ENCODE peak calls at places on chromosomes 12 and 14, in seven cellular contexts. One of them, this sample, is unnamed.

GRCh38 chr14:101501341-101501740 is 60.0 kb upstream of the DIO3 start:
- DNase-seq in lower leg skin: peak; percentile 25
- DNase-seq in memory B cell: no peak
- DNase-seq in sciatic nerve: peak; percentile 45
- DNase-seq in OCI-LY7: no peak
- DNase-seq in fibroblast of mammary gland: no peak
- DNase-seq in left ventricle myocardium inferior: no peak
- DNase-seq in this sample: no peak

GRCh38 chr12:65282840-65283239 is 4.4 kb downstream of the MSRB3 start:
- DNase-seq in left ventricle myocardium inferior: no peak
- DNase-seq in OCI-LY7: no peak
- DNase-seq in fibroblast of mammary gland: no peak
- DNase-seq in memory B cell: no peak
- DNase-seq in lower leg skin: no peak
- DNase-seq in sciatic nerve: no peak
- DNase-seq in this sample: no peak

GRCh38 chr12:104321949-104322348 is 18.4 kb downstream of the EID3 start:
- DNase-seq in left ventricle myocardium inferior: no peak
- DNase-seq in OCI-LY7: no peak
- DNase-seq in memory B cell: no peak
- DNase-seq in lower leg skin: no peak
- DNase-seq in sciatic nerve: no peak
- DNase-seq in fibroblast of mammary gland: no peak
- DNase-seq in this sample: no peak

GRCh38 chr14:103207038-103207403 is 83.8 kb downstream of the TNFAIP2 start:
- DNase-seq in sciatic nerve: peak; percentile 89
- DNase-seq in OCI-LY7: no peak
- DNase-seq in left ventricle myocardium inferior: peak; percentile 91
- DNase-seq in fibroblast of mammary gland: peak; percentile 36
- DNase-seq in lower leg skin: peak; percentile 97
- DNase-seq in memory B cell: no peak
- DNase-seq in this sample: peak; percentile 91

GRCh38 chr12:111788178-111788654 is 21.5 kb downstream of the ALDH2 start:
- DNase-seq in memory B cell: no peak
- DNase-seq in lower leg skin: no peak
- DNase-seq in sciatic nerve: no peak
- DNase-seq in OCI-LY7: peak; percentile 66
- DNase-seq in left ventricle myocardium inferior: peak; percentile 28
- DNase-seq in fibroblast of mammary gland: peak; percentile 52
- DNase-seq in this sample: peak; percentile 50

GRCh38 chr14:73787760-73788508 is 63.7 kb upstream of the PTGR2 start:
- DNase-seq in sciatic nerve: no peak
- DNase-seq in memory B cell: no peak
- DNase-seq in left ventricle myocardium inferior: no peak
- DNase-seq in fibroblast of mammary gland: peak; percentile 77
- DNase-seq in OCI-LY7: peak; percentile 41
- DNase-seq in lower leg skin: no peak
- DNase-seq in this sample: no peak

GRCh38 chr12:26854028-26854387 is 21.0 kb upstream of the ITPR2 start:
- DNase-seq in left ventricle myocardium inferior: no peak
- DNase-seq in fibroblast of mammary gland: no peak
- DNase-seq in OCI-LY7: no peak
- DNase-seq in lower leg skin: no peak
- DNase-seq in memory B cell: no peak
- DNase-seq in sciatic nerve: no peak
- DNase-seq in this sample: no peak

GRCh38 chr12:9381619-9382018 is 173.4 kb upstream of the PZP start:
- DNase-seq in sciatic nerve: no peak
- DNase-seq in left ventricle myocardium inferior: no peak
- DNase-seq in fibroblast of mammary gland: no peak
- DNase-seq in memory B cell: no peak
- DNase-seq in lower leg skin: no peak
- DNase-seq in OCI-LY7: no peak
- DNase-seq in this sample: no peak

GRCh38 chr12:25311501-25311900 is 60.8 kb upstream of the KRAS start:
- DNase-seq in fibroblast of mammary gland: peak; percentile 12
- DNase-seq in left ventricle myocardium inferior: no peak
- DNase-seq in OCI-LY7: no peak
- DNase-seq in sciatic nerve: no peak
- DNase-seq in memory B cell: no peak
- DNase-seq in lower leg skin: no peak
- DNase-seq in this sample: no peak

GRCh38 chr14:94307410-94307992 is 14.4 kb upstream of the SERPINA10 start:
- DNase-seq in left ventricle myocardium inferior: no peak
- DNase-seq in OCI-LY7: no peak
- DNase-seq in fibroblast of mammary gland: peak; percentile 36
- DNase-seq in sciatic nerve: no peak
- DNase-seq in memory B cell: no peak
- DNase-seq in lower leg skin: no peak
- DNase-seq in this sample: no peak

GRCh38 chr12:121138284-121138683 is 5.6 kb downstream of the P2RX7 start:
- DNase-seq in sciatic nerve: no peak
- DNase-seq in OCI-LY7: no peak
- DNase-seq in fibroblast of mammary gland: no peak
- DNase-seq in memory B cell: no peak
- DNase-seq in left ventricle myocardium inferior: no peak
- DNase-seq in lower leg skin: no peak
- DNase-seq in this sample: no peak

GRCh38 chr12:82047480-82047879 is 288.3 kb upstream of the PPFIA2 start:
- DNase-seq in memory B cell: no peak
- DNase-seq in fibroblast of mammary gland: peak; percentile 4
- DNase-seq in OCI-LY7: no peak
- DNase-seq in left ventricle myocardium inferior: no peak
- DNase-seq in lower leg skin: no peak
- DNase-seq in sciatic nerve: no peak
- DNase-seq in this sample: no peak

GRCh38 chr12:110937104-110937641 is 16.8 kb upstream of the MYL2 start:
- DNase-seq in sciatic nerve: peak; percentile 70
- DNase-seq in memory B cell: peak; percentile 71
- DNase-seq in OCI-LY7: peak; percentile 62
- DNase-seq in lower leg skin: peak; percentile 87
- DNase-seq in left ventricle myocardium inferior: peak; percentile 46
- DNase-seq in fibroblast of mammary gland: peak; percentile 39
- DNase-seq in this sample: peak; percentile 61

GRCh38 chr12:17206553-17206952 is 600.6 kb upstream of the LMO3 start:
- DNase-seq in fibroblast of mammary gland: no peak
- DNase-seq in lower leg skin: no peak
- DNase-seq in sciatic nerve: no peak
- DNase-seq in OCI-LY7: no peak
- DNase-seq in left ventricle myocardium inferior: no peak
- DNase-seq in memory B cell: no peak
- DNase-seq in this sample: no peak

GRCh38 chr14:81247271-81247766 is 26.6 kb upstream of the GTF2A1 start:
- DNase-seq in lower leg skin: no peak
- DNase-seq in sciatic nerve: no peak
- DNase-seq in memory B cell: no peak
- DNase-seq in left ventricle myocardium inferior: no peak
- DNase-seq in OCI-LY7: no peak
- DNase-seq in fibroblast of mammary gland: no peak
- DNase-seq in this sample: no peak

GRCh38 chr12:50606675-50607379 is 102.0 kb downstream of the DIP2B start:
- DNase-seq in sciatic nerve: no peak
- DNase-seq in left ventricle myocardium inferior: no peak
- DNase-seq in fibroblast of mammary gland: no peak
- DNase-seq in lower leg skin: no peak
- DNase-seq in memory B cell: no peak
- DNase-seq in OCI-LY7: no peak
- DNase-seq in this sample: no peak

GRCh38 chr14:65225299-65226159 is 123.2 kb upstream of the MAX start:
- DNase-seq in lower leg skin: no peak
- DNase-seq in memory B cell: no peak
- DNase-seq in OCI-LY7: no peak
- DNase-seq in fibroblast of mammary gland: no peak
- DNase-seq in sciatic nerve: no peak
- DNase-seq in left ventricle myocardium inferior: no peak
- DNase-seq in this sample: no peak

GRCh38 chr14:87805315-87805723 is 187.7 kb downstream of the GALC start:
- DNase-seq in lower leg skin: no peak
- DNase-seq in memory B cell: no peak
- DNase-seq in sciatic nerve: no peak
- DNase-seq in left ventricle myocardium inferior: peak; percentile 15
- DNase-seq in fibroblast of mammary gland: peak; percentile 60
- DNase-seq in OCI-LY7: peak; percentile 33
- DNase-seq in this sample: peak; percentile 25

GRCh38 chr12:53572134-53572758 is 53.9 kb downstream of the ATF7 start:
- DNase-seq in OCI-LY7: no peak
- DNase-seq in sciatic nerve: no peak
- DNase-seq in lower leg skin: no peak
- DNase-seq in left ventricle myocardium inferior: no peak
- DNase-seq in memory B cell: no peak
- DNase-seq in fibroblast of mammary gland: no peak
- DNase-seq in this sample: no peak

GRCh38 chr14:54822685-54823084 is 79.9 kb downstream of the GCH1 start:
- DNase-seq in left ventricle myocardium inferior: no peak
- DNase-seq in lower leg skin: no peak
- DNase-seq in fibroblast of mammary gland: no peak
- DNase-seq in sciatic nerve: no peak
- DNase-seq in memory B cell: no peak
- DNase-seq in OCI-LY7: no peak
- DNase-seq in this sample: no peak

GRCh38 chr14:103103461-103104388 is 9.2 kb downstream of the EXOC3L4 start:
- DNase-seq in sciatic nerve: no peak
- DNase-seq in memory B cell: no peak
- DNase-seq in OCI-LY7: no peak
- DNase-seq in fibroblast of mammary gland: peak; percentile 40
- DNase-seq in lower leg skin: no peak
- DNase-seq in left ventricle myocardium inferior: peak; percentile 64
- DNase-seq in this sample: no peak

GRCh38 chr12:5916785-5917290 is 28.2 kb downstream of the ANO2 start:
- DNase-seq in left ventricle myocardium inferior: no peak
- DNase-seq in lower leg skin: peak; percentile 82
- DNase-seq in fibroblast of mammary gland: no peak
- DNase-seq in OCI-LY7: no peak
- DNase-seq in memory B cell: no peak
- DNase-seq in sciatic nerve: no peak
- DNase-seq in this sample: no peak

GRCh38 chr12:15757553-15758255 is 31.5 kb downstream of the EPS8 start:
- DNase-seq in left ventricle myocardium inferior: no peak
- DNase-seq in fibroblast of mammary gland: peak; percentile 99
- DNase-seq in memory B cell: no peak
- DNase-seq in lower leg skin: no peak
- DNase-seq in OCI-LY7: no peak
- DNase-seq in sciatic nerve: no peak
- DNase-seq in this sample: no peak

GRCh38 chr12:15627995-15628945 is 160.9 kb downstream of the EPS8 start:
- DNase-seq in OCI-LY7: no peak
- DNase-seq in lower leg skin: no peak
- DNase-seq in sciatic nerve: no peak
- DNase-seq in memory B cell: no peak
- DNase-seq in left ventricle myocardium inferior: no peak
- DNase-seq in fibroblast of mammary gland: peak; percentile 76
- DNase-seq in this sample: no peak

GRCh38 chr12:65881965-65882413 is 57.7 kb downstream of the HMGA2 start:
- DNase-seq in memory B cell: no peak
- DNase-seq in left ventricle myocardium inferior: peak; percentile 83
- DNase-seq in lower leg skin: peak; percentile 97
- DNase-seq in sciatic nerve: peak; percentile 83
- DNase-seq in OCI-LY7: no peak
- DNase-seq in fibroblast of mammary gland: peak; percentile 70
- DNase-seq in this sample: peak; percentile 73

GRCh38 chr12:132711169-132711843 is 664 bp downstream of the PGAM5 start:
- DNase-seq in lower leg skin: no peak
- DNase-seq in left ventricle myocardium inferior: no peak
- DNase-seq in memory B cell: peak; percentile 41
- DNase-seq in sciatic nerve: no peak
- DNase-seq in fibroblast of mammary gland: no peak
- DNase-seq in OCI-LY7: peak; percentile 49
- DNase-seq in this sample: no peak

GRCh38 chr14:72946491-72946890 is 20.2 kb downstream of the DCAF4 start:
- DNase-seq in lower leg skin: no peak
- DNase-seq in left ventricle myocardium inferior: no peak
- DNase-seq in OCI-LY7: no peak
- DNase-seq in fibroblast of mammary gland: no peak
- DNase-seq in sciatic nerve: no peak
- DNase-seq in memory B cell: no peak
- DNase-seq in this sample: no peak

GRCh38 chr12:3336606-3337311 is 154.2 kb upstream of the PRMT8 start:
- DNase-seq in sciatic nerve: no peak
- DNase-seq in memory B cell: no peak
- DNase-seq in lower leg skin: no peak
- DNase-seq in fibroblast of mammary gland: no peak
- DNase-seq in OCI-LY7: no peak
- DNase-seq in left ventricle myocardium inferior: no peak
- DNase-seq in this sample: peak; percentile 78

GRCh38 chr14:56797569-56798446 is 12.5 kb downstream of the OTX2 start:
- DNase-seq in fibroblast of mammary gland: no peak
- DNase-seq in memory B cell: no peak
- DNase-seq in left ventricle myocardium inferior: no peak
- DNase-seq in OCI-LY7: no peak
- DNase-seq in sciatic nerve: no peak
- DNase-seq in lower leg skin: no peak
- DNase-seq in this sample: no peak

GRCh38 chr14:59829941-59830734 is 40.4 kb downstream of the RTN1 start:
- DNase-seq in left ventricle myocardium inferior: no peak
- DNase-seq in sciatic nerve: no peak
- DNase-seq in lower leg skin: no peak
- DNase-seq in memory B cell: no peak
- DNase-seq in fibroblast of mammary gland: peak; percentile 3
- DNase-seq in OCI-LY7: no peak
- DNase-seq in this sample: no peak

GRCh38 chr12:111673503-111673902 is 12.3 kb downstream of the BRAP start:
- DNase-seq in lower leg skin: no peak
- DNase-seq in OCI-LY7: peak; percentile 37
- DNase-seq in left ventricle myocardium inferior: no peak
- DNase-seq in memory B cell: no peak
- DNase-seq in fibroblast of mammary gland: peak; percentile 55
- DNase-seq in sciatic nerve: no peak
- DNase-seq in this sample: no peak

GRCh38 chr12:47940773-47941474 is 22.5 kb upstream of the TMEM106C start:
- DNase-seq in fibroblast of mammary gland: no peak
- DNase-seq in OCI-LY7: no peak
- DNase-seq in memory B cell: no peak
- DNase-seq in lower leg skin: peak; percentile 80
- DNase-seq in left ventricle myocardium inferior: no peak
- DNase-seq in sciatic nerve: peak; percentile 37
- DNase-seq in this sample: no peak

GRCh38 chr12:110530511-110530910 is 28.4 kb downstream of the RAD9B start:
- DNase-seq in OCI-LY7: no peak
- DNase-seq in memory B cell: no peak
- DNase-seq in sciatic nerve: no peak
- DNase-seq in left ventricle myocardium inferior: no peak
- DNase-seq in fibroblast of mammary gland: no peak
- DNase-seq in lower leg skin: no peak
- DNase-seq in this sample: no peak

GRCh38 chr14:104851896-104852663 is 13.0 kb upstream of the CEP170B start:
- DNase-seq in sciatic nerve: no peak
- DNase-seq in left ventricle myocardium inferior: no peak
- DNase-seq in OCI-LY7: no peak
- DNase-seq in lower leg skin: no peak
- DNase-seq in fibroblast of mammary gland: peak; percentile 20
- DNase-seq in memory B cell: no peak
- DNase-seq in this sample: no peak

GRCh38 chr12:76275511-76276093 is 72.6 kb downstream of the BBS10 start:
- DNase-seq in memory B cell: no peak
- DNase-seq in fibroblast of mammary gland: no peak
- DNase-seq in left ventricle myocardium inferior: no peak
- DNase-seq in lower leg skin: no peak
- DNase-seq in OCI-LY7: no peak
- DNase-seq in sciatic nerve: no peak
- DNase-seq in this sample: no peak

This sample was measured in heart left ventricle.